ENCODE peak calls at places on chromosomes 2 and 18, in four cellular contexts. B, A, N and E are unnamed samples.

GRCh38 chr2:197708331-197708730 is 3.2 kb downstream of the MARS2 start:
- DNase-seq in B (no peak), A (peak; percentile 44), N (no peak), E (peak; percentile 27)

GRCh38 chr2:104849618-104850097 is 4.3 kb upstream of the POU3F3 start:
- DNase-seq in B (peak; percentile 60), A (peak; percentile 8), N (peak; percentile 22), E (peak; percentile 8)

GRCh38 chr2:184692137-184692734 is 93.9 kb downstream of the ZNF804A start:
- DNase-seq in B (no peak), A (no peak), N (no peak), E (no peak)

GRCh38 chr2:240403358-240404104 is 31.9 kb upstream of the GPC1 start:
- DNase-seq in B (no peak), A (no peak), N (no peak), E (no peak)

GRCh38 chr18:46950064-46950656 is 32.8 kb downstream of the KATNAL2 start:
- DNase-seq in B (no peak), A (no peak), N (no peak), E (no peak)

GRCh38 chr2:192669505-192670082 is 474.9 kb upstream of the TMEFF2 start:
- DNase-seq in B (no peak), A (no peak), N (no peak), E (no peak)

GRCh38 chr2:215409331-215410127 is 26.3 kb downstream of the FN1 start:
- DNase-seq in B (no peak), A (no peak), N (peak; percentile 23), E (no peak)

GRCh38 chr2:17059452-17059851 is 393.8 kb upstream of the CYRIA start:
- DNase-seq in B (no peak), A (no peak), N (no peak), E (no peak)

DNA sequence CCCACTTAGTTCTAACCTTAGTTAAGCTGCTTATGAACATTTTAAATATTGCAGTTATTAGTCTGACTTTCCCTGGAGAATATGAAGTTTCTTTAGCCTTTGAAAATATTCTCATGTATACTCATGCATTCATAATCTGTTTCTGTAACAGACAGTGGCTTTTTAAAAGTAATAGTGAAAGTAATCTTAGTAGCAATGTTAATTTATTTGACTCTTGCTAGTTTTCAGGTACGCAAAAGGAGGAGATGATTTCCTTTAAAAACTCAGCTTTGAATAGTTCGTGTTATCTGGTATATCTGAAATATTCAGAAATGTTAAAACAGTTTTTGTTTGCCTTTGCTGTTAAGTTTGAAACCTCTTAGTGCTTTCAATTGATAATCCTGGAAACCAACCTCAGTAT is 3.8 kb downstream of the ANKRD12 start:
- DNase-seq in B (no peak), A (no peak), N (no peak), E (no peak)
- H3K4me3 ChIP-seq in B (no peak overlapping the region), A (no peak overlapping the region), N (no peak overlapping the region), E (no peak overlapping the region)

GRCh38 chr18:65835881-65836280 is 85.1 kb downstream of the CDH7 start:
- DNase-seq in B (no peak), A (no peak), N (no peak), E (no peak)
- H3K4me3 ChIP-seq in B (no peak overlapping the region), A (no peak overlapping the region), N (no peak overlapping the region), E (no peak overlapping the region)

GRCh38 chr18:13868501-13869271 is 44.7 kb downstream of the MC5R start:
- DNase-seq in B (no peak), A (no peak), N (no peak), E (no peak)
- H3K4me3 ChIP-seq in B (no peak overlapping the region), A (no peak overlapping the region), N (no peak overlapping the region), E (no peak overlapping the region)

GRCh38 chr18:41128545-41128944 is 826.5 kb upstream of the PIK3C3 start:
- DNase-seq in B (no peak), A (no peak), N (no peak), E (no peak)
- H3K4me3 ChIP-seq in B (no peak overlapping the region), A (no peak overlapping the region), N (no peak overlapping the region), E (no peak overlapping the region)

GRCh38 chr2:70889716-70890037 is 46.0 kb upstream of the ATP6V1B1 start:
- DNase-seq in B (no peak), A (no peak), N (no peak), E (no peak)

GRCh38 chr2:70890469-70891065 is 45.1 kb upstream of the ATP6V1B1 start:
- DNase-seq in B (no peak), A (no peak), N (no peak), E (no peak)

GRCh38 chr2:70888389-70888924 is 47.2 kb upstream of the ATP6V1B1 start:
- DNase-seq in B (no peak), A (no peak), N (no peak), E (no peak)

GRCh38 chr2:70887550-70888229 is 48.0 kb upstream of the ATP6V1B1 start:
- DNase-seq in B (no peak), A (no peak), N (no peak), E (no peak)

GRCh38 chr2:70888925-70889715 is 46.6 kb upstream of the ATP6V1B1 start:
- DNase-seq in B (no peak), A (no peak), N (no peak), E (no peak)
- H3K4me3 ChIP-seq in B (no peak overlapping the region), A (no peak overlapping the region), N (no peak overlapping the region), E (peak overlapping the region; percentile 10)

DNA sequence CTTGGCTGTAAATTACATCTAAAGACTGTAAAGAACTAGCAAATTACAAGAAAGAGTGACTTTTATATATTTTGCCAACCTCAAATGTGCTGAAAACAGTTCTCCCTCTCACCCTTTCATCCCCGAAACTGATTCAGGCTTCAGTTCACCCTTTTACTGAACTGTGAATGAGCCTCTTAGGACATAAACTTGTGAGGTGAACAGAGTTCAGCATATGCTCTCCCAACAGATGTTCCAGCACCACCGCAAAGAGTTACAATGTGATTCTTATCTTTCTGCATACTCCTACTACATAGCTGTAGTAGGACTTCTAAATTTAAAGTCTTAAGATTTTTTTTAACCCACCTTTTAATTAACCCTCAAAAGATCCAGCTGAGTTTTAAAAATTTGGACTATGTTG is 1.2 kb upstream of the ZCCHC2 start:
- DNase-seq in B (no peak), A (no peak), N (no peak), E (no peak)
- H3K4me3 ChIP-seq in B (no peak overlapping the region), A (no peak overlapping the region), N (no peak overlapping the region), E (no peak overlapping the region)

GRCh38 chr2:54482725-54483124 is 26.6 kb downstream of the SPTBN1 start:
- DNase-seq in B (no peak), A (peak; percentile 58), N (peak; percentile 66), E (peak; percentile 29)

GRCh38 chr2:54480025-54480424 is 23.9 kb downstream of the SPTBN1 start:
- DNase-seq in B (no peak), A (no peak), N (no peak), E (no peak)

GRCh38 chr2:54486766-54487165 is 30.6 kb downstream of the SPTBN1 start:
- DNase-seq in B (no peak), A (no peak), N (no peak), E (no peak)

GRCh38 chr2:54481686-54482085 is 25.6 kb downstream of the SPTBN1 start:
- DNase-seq in B (no peak), A (no peak), N (no peak), E (no peak)

DNA sequence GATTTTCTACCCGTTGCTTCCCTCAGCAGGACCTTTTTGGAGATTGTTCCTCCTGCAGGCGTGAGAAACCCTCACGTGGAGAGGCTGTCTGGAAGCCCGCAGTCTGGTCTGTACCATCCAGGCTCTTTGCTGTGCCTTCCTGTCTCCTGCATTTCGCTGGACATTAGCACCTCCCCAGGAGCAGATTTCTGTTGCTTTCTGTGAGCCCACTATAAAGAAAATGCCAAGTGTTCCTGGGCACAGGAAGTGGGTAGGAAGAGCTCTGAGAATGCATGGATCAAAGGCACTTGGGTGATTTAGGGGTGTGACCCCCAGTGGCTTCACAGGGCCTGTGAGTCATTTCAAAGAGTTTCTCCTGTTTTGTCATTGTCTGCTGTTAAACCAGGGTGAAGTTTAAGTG is 27.3 kb downstream of the SPTBN1 start:
- DNase-seq in B (no peak), A (no peak), N (peak; percentile 68), E (no peak)
- H3K4me3 ChIP-seq in B (no peak overlapping the region), A (no peak overlapping the region), N (no peak overlapping the region), E (no peak overlapping the region)

GRCh38 chr18:710418-711300 is 1.8 kb downstream of the ENOSF1 start:
- DNase-seq in B (no peak), A (no peak), N (no peak), E (no peak)
- H3K4me3 ChIP-seq in B (no peak overlapping the region), A (peak overlapping the region; percentile 82), N (peak overlapping the region; percentile 47), E (peak overlapping the region; percentile 74)

DNA sequence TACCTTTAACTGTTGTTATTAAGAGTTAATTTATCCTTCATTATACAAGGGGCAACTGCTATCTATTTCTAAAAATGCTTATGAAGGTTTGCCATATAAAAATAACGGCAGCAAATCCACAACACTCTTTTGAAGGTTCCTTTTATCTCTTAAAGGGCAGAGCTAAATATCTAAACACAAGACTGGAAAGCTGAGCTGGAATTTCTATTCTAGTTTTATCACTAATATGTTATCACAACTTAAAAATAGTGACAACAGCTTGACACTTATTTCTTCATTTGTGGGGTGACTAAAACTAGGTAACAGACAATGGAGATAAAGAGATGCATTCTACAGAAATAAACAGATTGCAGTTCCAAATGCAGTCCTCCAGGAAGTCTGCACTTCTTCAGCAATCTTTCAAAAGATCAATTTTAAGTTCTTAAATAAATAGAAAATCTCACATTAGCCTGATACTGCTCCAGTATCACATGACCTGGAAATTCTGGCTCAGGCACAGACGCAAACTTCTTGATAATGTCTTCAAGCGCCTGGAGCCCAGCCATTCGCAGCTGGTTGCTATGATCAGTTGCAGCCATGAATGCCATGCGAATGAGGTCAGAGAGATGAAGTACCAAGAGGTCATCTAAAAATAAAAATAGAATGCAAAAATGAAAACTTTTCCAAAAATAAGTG is 54.0 kb upstream of the STRN start:
- DNase-seq in B (peak; percentile 87), A (peak; percentile 23), N (no peak), E (peak; percentile 73)
- H3K4me3 ChIP-seq in B (no peak overlapping the region), A (no peak overlapping the region), N (no peak overlapping the region), E (no peak overlapping the region)

DNA sequence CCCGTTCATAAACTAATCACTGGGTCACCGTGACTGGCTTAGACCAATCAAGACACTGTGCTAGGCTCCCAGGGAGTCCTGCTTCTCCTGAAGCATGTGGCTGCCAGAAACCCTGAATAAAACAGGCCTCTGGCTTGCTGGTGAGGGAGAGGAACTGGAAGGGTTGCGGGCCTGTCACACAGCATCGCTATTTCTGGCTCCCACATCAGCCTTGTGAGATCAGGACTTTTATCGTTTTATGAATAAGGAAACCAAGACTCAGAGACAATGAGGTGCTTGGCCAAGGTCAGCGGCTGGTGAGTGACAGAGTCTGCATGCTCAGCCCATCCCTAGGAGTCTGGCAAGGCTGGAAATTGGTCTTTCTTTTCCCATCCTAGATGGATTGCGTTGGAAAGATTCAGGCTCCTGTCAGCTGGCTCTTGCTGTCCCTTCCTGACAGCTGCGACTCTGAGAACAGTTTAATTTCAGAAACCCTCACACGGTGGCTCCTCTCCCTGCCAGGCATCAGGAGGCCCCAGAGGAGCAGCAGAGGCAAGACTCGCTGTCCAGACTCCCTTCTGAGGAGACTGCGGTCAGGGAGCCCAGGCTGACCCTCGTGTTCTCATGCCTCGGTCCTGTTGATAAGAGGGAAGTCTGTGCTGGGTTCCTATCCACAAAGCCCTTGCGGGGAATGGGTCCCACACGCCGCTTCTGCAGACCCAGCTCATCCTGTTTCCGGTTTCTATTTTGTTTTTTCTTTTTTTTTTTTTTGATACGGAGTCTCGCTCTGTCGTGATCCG is 104.4 kb upstream of the TAF1B start:
- DNase-seq in B (peak; percentile 28), A (no peak), N (no peak), E (no peak)
- H3K4me3 ChIP-seq in B (no peak overlapping the region), A (no peak overlapping the region), N (no peak overlapping the region), E (peak overlapping the region; percentile 27)